ENCODE peak calls at places on chromosomes 1 and 21, in six cellular contexts. J is AG09309, M is fibroblast of lung, P is ovary, X is fibroblast of mammary gland, W is pancreas. O is an unnamed sample.

GRCh38 chr1:205703072-205703471 is 22.8 kb upstream of the SLC45A3 start:
- DNase-seq in J (no peak), M (no peak), P (no peak), X (no peak), W (no peak), O (no peak)

GRCh38 chr21:41929248-41929647 is 24.6 kb downstream of the C2CD2 start:
- DNase-seq in J (no peak), M (no peak), P (no peak), X (no peak), W (no peak), O (no peak)

GRCh38 chr21:38511662-38512243 is 13.5 kb upstream of the ERG start:
- DNase-seq in J (no peak), M (no peak), P (no peak), X (no peak), W (no peak), O (no peak)

GRCh38 chr1:244112046-244112445 is 61.0 kb downstream of the ZBTB18 start:
- DNase-seq in J (no peak), M (peak; percentile 74), P (no peak), X (no peak), W (no peak), O (no peak)

GRCh38 chr1:119647734-119648619 is at the start of gene ZNF697:
- DNase-seq in J (peak; percentile 95), M (peak; percentile 98), P (peak; percentile 97), X (peak; percentile 97), W (peak; percentile 99), O (peak; percentile 93)

GRCh38 chr1:32063261-32063681 is 9.5 kb upstream of the TMEM39B start:
- DNase-seq in J (peak; percentile 35), M (peak; percentile 63), P (no peak), X (peak; percentile 67), W (no peak), O (no peak)

GRCh38 chr1:112714313-112715263 is 544 bp downstream of the PPM1J start:
- DNase-seq in J (no peak), M (no peak), P (peak; percentile 68), X (no peak), W (peak; percentile 55), O (no peak)

GRCh38 chr21:38258803-38259485 is 2.2 kb downstream of the KCNJ15 start:
- DNase-seq in J (peak; percentile 92), M (peak; percentile 91), P (no peak), X (peak; percentile 98), W (no peak), O (no peak)

GRCh38 chr1:17563494-17564281 is 24.2 kb downstream of the ARHGEF10L start:
- DNase-seq in J (no peak), M (no peak), P (no peak), X (no peak), W (no peak), O (no peak)

GRCh38 chr1:175341631-175342429 is 149.3 kb upstream of the KIAA0040 start:
- DNase-seq in J (no peak), M (no peak), P (no peak), X (no peak), W (peak; percentile 67), O (no peak)

GRCh38 chr1:207910678-207911354 is at the start of gene CD34:
- DNase-seq in J (no peak), M (peak; percentile 40), P (peak; percentile 58), X (no peak), W (no peak), O (peak; percentile 35)

GRCh38 chr1:111720274-111720976 is 18.8 kb downstream of the INKA2 start:
- DNase-seq in J (no peak), M (no peak), P (no peak), X (no peak), W (no peak), O (no peak)

GRCh38 chr1:35463232-35463631 is 94.0 kb downstream of the KIAA0319L start:
- DNase-seq in J (no peak), M (no peak), P (no peak), X (no peak), W (no peak), O (no peak)

GRCh38 chr1:152050886-152051764 is 14.3 kb upstream of the S100A11 start:
- DNase-seq in J (no peak), M (peak; percentile 9), P (no peak), X (peak; percentile 85), W (no peak), O (no peak)

GRCh38 chr1:8457771-8458409 is 140.0 kb downstream of the SLC45A1 start:
- DNase-seq in J (no peak), M (no peak), P (no peak), X (no peak), W (no peak), O (no peak)

GRCh38 chr1:42419449-42419848 is 36.4 kb downstream of the ZMYND12 start:
- DNase-seq in J (no peak), M (peak; percentile 15), P (no peak), X (peak; percentile 28), W (no peak), O (no peak)

GRCh38 chr1:111214884-111215283 is 12.6 kb upstream of the CHI3L2 start:
- DNase-seq in J (no peak), M (no peak), P (no peak), X (no peak), W (no peak), O (no peak)

GRCh38 chr1:52423771-52424170 is 19.4 kb downstream of the PRPF38A start:
- DNase-seq in J (no peak), M (no peak), P (no peak), X (no peak), W (no peak), O (no peak)

GRCh38 chr1:197859024-197859423 is 43.4 kb upstream of the C1orf53 start:
- DNase-seq in J (no peak), M (no peak), P (no peak), X (no peak), W (no peak), O (no peak)

GRCh38 chr1:84689514-84690396 is 506 bp downstream of the SSX2IP start:
- DNase-seq in J (no peak), M (peak; percentile 44), P (no peak), X (no peak), W (peak; percentile 61), O (peak; percentile 55)

GRCh38 chr1:17438176-17438976 is 1.1 kb downstream of the RCC2 start:
- DNase-seq in J (no peak), M (peak; percentile 59), P (peak; percentile 65), X (peak; percentile 41), W (peak; percentile 67), O (peak; percentile 73)

GRCh38 chr1:202173993-202174392 is 13.6 kb upstream of the PTPN7 start:
- DNase-seq in J (no peak), M (no peak), P (no peak), X (no peak), W (no peak), O (no peak)

GRCh38 chr1:202181586-202181985 is 12.0 kb upstream of the LGR6 start:
- DNase-seq in J (no peak), M (no peak), P (no peak), X (no peak), W (no peak), O (no peak)

GRCh38 chr1:202179828-202180750 is 13.5 kb upstream of the LGR6 start:
- DNase-seq in J (no peak), M (no peak), P (no peak), X (no peak), W (no peak), O (no peak)

GRCh38 chr1:202182040-202182877 is 11.3 kb upstream of the LGR6 start:
- DNase-seq in J (no peak), M (no peak), P (no peak), X (no peak), W (no peak), O (no peak)

GRCh38 chr1:202176949-202177927 is 16.4 kb upstream of the LGR6 start:
- DNase-seq in J (no peak), M (no peak), P (no peak), X (no peak), W (no peak), O (no peak)
- TF ChIP-seq CTCF in J (no peak), M (no peak), P (no peak), X (no peak), W (no peak), O (no peak)

GRCh38 chr1:91651671-91652071 is 151.0 kb downstream of the CDC7 start:
- DNase-seq in J (peak; percentile 8), M (peak; percentile 52), P (peak; percentile 82), X (peak; percentile 96), W (no peak), O (no peak)
- TF ChIP-seq CTCF in J (no peak), M (no peak), P (peak; percentile 1), X (no peak), W (no peak), O (no peak)

GRCh38 chr1:25066253-25066652 is 136.2 kb upstream of the RUNX3 start:
- DNase-seq in J (no peak), M (peak; percentile 71), P (no peak), X (no peak), W (no peak), O (no peak)

GRCh38 chr1:25066731-25067520 is 136.8 kb upstream of the RUNX3 start:
- DNase-seq in J (no peak), M (no peak), P (no peak), X (no peak), W (no peak), O (no peak)

GRCh38 chr1:25068316-25068715 is 138.2 kb upstream of the RUNX3 start:
- DNase-seq in J (no peak), M (no peak), P (no peak), X (no peak), W (no peak), O (no peak)

GRCh38 chr1:25067852-25068251 is 137.8 kb upstream of the RUNX3 start:
- DNase-seq in J (no peak), M (no peak), P (no peak), X (no peak), W (no peak), O (no peak)

DNA sequence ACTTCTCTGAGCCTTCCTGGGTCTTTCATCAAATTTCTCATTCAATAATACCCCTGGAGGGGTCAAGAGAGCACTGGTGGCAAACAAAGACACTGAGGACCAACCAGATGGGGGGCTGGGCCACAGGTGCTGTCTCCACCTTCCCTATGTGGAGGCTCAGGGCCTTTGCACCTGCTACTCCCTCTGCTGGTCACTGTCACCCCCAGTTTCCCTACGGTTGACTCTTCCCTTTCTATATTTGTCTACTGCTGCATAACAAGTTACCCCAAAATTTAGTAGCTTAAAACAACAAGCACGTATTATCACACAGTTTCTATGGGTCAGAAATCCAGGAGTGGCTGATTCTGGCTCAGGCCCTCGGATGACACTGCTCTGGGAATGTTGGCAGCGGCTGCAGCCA is 138.8 kb upstream of the RUNX3 start:
- DNase-seq in J (no peak), M (no peak), P (no peak), X (no peak), W (no peak), O (no peak)
- TF ChIP-seq CTCF in J (peak; percentile 3), M (no peak), P (no peak), X (peak; percentile 10), W (no peak), O (no peak)

GRCh38 chr1:227886993-227887696 is 60.6 kb downstream of the WNT9A start:
- DNase-seq in J (no peak), M (peak; percentile 58), P (peak; percentile 73), X (peak; percentile 54), W (no peak), O (no peak)

GRCh38 chr1:227884370-227885134 is 63.2 kb downstream of the WNT9A start:
- DNase-seq in J (no peak), M (no peak), P (peak; percentile 18), X (no peak), W (no peak), O (no peak)

GRCh38 chr1:227885135-227885647 is 62.5 kb downstream of the WNT9A start:
- DNase-seq in J (no peak), M (no peak), P (peak; percentile 29), X (no peak), W (no peak), O (no peak)

GRCh38 chr1:227886503-227886961 is 61.2 kb downstream of the WNT9A start:
- DNase-seq in J (no peak), M (no peak), P (peak; percentile 47), X (no peak), W (no peak), O (no peak)

GRCh38 chr1:227885648-227886502 is 61.9 kb downstream of the WNT9A start:
- DNase-seq in J (no peak), M (peak; percentile 64), P (peak; percentile 76), X (peak; percentile 74), W (no peak), O (peak; percentile 72)
- TF ChIP-seq CTCF in J (no peak), M (no peak), P (no peak), X (no peak), W (no peak), O (no peak)

O was measured in Calu3.